ENCODE peak calls at places on chromosomes 6 and 20, in six cellular contexts. Z is hepatocyte, K is heart left ventricle, E is right lobe of liver, G is natural killer cell, C is B cell. I is an unnamed sample.

GRCh38 chr6:125797934-125798444 is 7.2 kb downstream of the NCOA7 start:
- DNase-seq in Z (no peak), K (no peak), E (no peak), G (no peak), C (no peak), I (no peak)

GRCh38 chr6:22149081-22149480 is 147.8 kb downstream of the PRL start:
- DNase-seq in Z (no peak), K (no peak), E (no peak), G (no peak), C (no peak), I (no peak)

GRCh38 chr20:38838326-38838725 is 32.8 kb downstream of the PPP1R16B start:
- DNase-seq in Z (no peak), K (no peak), E (no peak), G (no peak), C (no peak), I (no peak)

GRCh38 chr6:137767931-137768690 is 98.9 kb upstream of the TNFAIP3 start:
- DNase-seq in Z (no peak), K (no peak), E (no peak), G (no peak), C (no peak), I (peak)

GRCh38 chr6:90216081-90216977 is 80.3 kb downstream of the BACH2 start:
- DNase-seq in Z (peak), K (no peak), E (no peak), G (no peak), C (peak), I (peak)

GRCh38 chr6:13471184-13471583 is 16.2 kb downstream of the GFOD1 start:
- DNase-seq in Z (no peak), K (no peak), E (no peak), G (no peak), C (no peak), I (no peak)

GRCh38 chr6:28683945-28684538 is 158.4 kb downstream of the GPX5 start:
- DNase-seq in Z (peak), K (no peak), E (no peak), G (no peak), C (no peak), I (peak)

GRCh38 chr6:18501313-18502013 is 114.3 kb downstream of the RNF144B start:
- DNase-seq in Z (no peak), K (peak), E (no peak), G (no peak), C (no peak), I (peak)

GRCh38 chr6:162887981-162888689 is 160.4 kb downstream of the PACRG start:
- DNase-seq in Z (no peak), K (peak), E (peak), G (no peak), C (no peak), I (no peak)

GRCh38 chr20:8082999-8083398 is 49.1 kb upstream of the PLCB1 start:
- DNase-seq in Z (peak), K (peak), E (no peak), G (no peak), C (no peak), I (peak)

GRCh38 chr6:100657678-100658330 is 193.1 kb upstream of the SIM1 start:
- DNase-seq in Z (peak), K (no peak), E (no peak), G (no peak), C (no peak), I (peak)

GRCh38 chr20:61556116-61556515 is 304.1 kb downstream of the CDH4 start:
- DNase-seq in Z (no peak), K (no peak), E (no peak), G (no peak), C (no peak), I (peak)

GRCh38 chr6:53862517-53863457 is 68.0 kb downstream of the LRRC1 start:
- DNase-seq in Z (no peak), K (no peak), E (no peak), G (no peak), C (no peak), I (peak)

GRCh38 chr6:46491201-46491788 is at the start of gene RCAN2:
- DNase-seq in Z (peak), K (peak), E (peak), G (peak), C (no peak), I (peak)

GRCh38 chr6:87899499-87900147 is 148.0 kb upstream of the SPACA1 start:
- DNase-seq in Z (no peak), K (no peak), E (peak), G (no peak), C (no peak), I (no peak)

GRCh38 chr6:108793449-108794134 is 54.6 kb upstream of the ARMC2 start:
- DNase-seq in Z (no peak), K (no peak), E (no peak), G (no peak), C (no peak), I (no peak)

GRCh38 chr6:38319259-38320255 is 320.2 kb downstream of the BTBD9 start:
- DNase-seq in Z (no peak), K (no peak), E (no peak), G (no peak), C (no peak), I (peak)

GRCh38 chr6:25652007-25652515 is at the start of gene SCGN:
- DNase-seq in Z (peak), K (peak), E (peak), G (no peak), C (no peak), I (peak)

GRCh38 chr6:135555550-135555949 is 58.0 kb upstream of the AHI1 start:
- DNase-seq in Z (no peak), K (no peak), E (no peak), G (no peak), C (peak), I (no peak)

GRCh38 chr6:159606786-159607185 is 86.3 kb downstream of the SOD2 start:
- DNase-seq in Z (no peak), K (no peak), E (no peak), G (no peak), C (no peak), I (no peak)

GRCh38 chr6:2110504-2110903 is 134.9 kb downstream of the GMDS start:
- DNase-seq in Z (no peak), K (no peak), E (no peak), G (no peak), C (no peak), I (peak)

GRCh38 chr6:144544266-144544830 is 259.2 kb downstream of the UTRN start:
- DNase-seq in Z (no peak), K (no peak), E (no peak), G (no peak), C (no peak), I (no peak)

GRCh38 chr6:75199856-75200255 is 6.0 kb downstream of the COL12A1 start:
- DNase-seq in Z (no peak), K (no peak), E (no peak), G (no peak), C (no peak), I (no peak)

GRCh38 chr6:110944681-110945151 is 13.8 kb upstream of the GTF3C6 start:
- DNase-seq in Z (no peak), K (no peak), E (no peak), G (no peak), C (no peak), I (peak)

GRCh38 chr6:113457156-113457555 is 400.0 kb upstream of the MARCKS start:
- DNase-seq in Z (peak), K (no peak), E (no peak), G (no peak), C (no peak), I (no peak)

GRCh38 chr6:155273438-155273837 is 9.6 kb downstream of the CLDN20 start:
- DNase-seq in Z (peak), K (no peak), E (no peak), G (no peak), C (no peak), I (peak)

GRCh38 chr6:38482466-38482865 is 157.3 kb downstream of the BTBD9 start:
- DNase-seq in Z (no peak), K (no peak), E (no peak), G (no peak), C (no peak), I (no peak)

GRCh38 chr20:13870349-13870748 is 85.5 kb downstream of the NDUFAF5 start:
- DNase-seq in Z (no peak), K (no peak), E (no peak), G (no peak), C (no peak), I (no peak)

GRCh38 chr20:12372557-12372956 is 454.9 kb downstream of the BTBD3 start:
- DNase-seq in Z (no peak), K (no peak), E (no peak), G (no peak), C (no peak), I (no peak)

GRCh38 chr6:103783344-103783743 is 1076.4 kb downstream of the HACE1 start:
- DNase-seq in Z (no peak), K (peak), E (no peak), G (no peak), C (no peak), I (peak)

GRCh38 chr6:123089223-123089622 is 93.2 kb downstream of the CLVS2 start:
- DNase-seq in Z (no peak), K (no peak), E (no peak), G (no peak), C (no peak), I (no peak)

GRCh38 chr20:50467618-50468373 is 42.4 kb upstream of the PTPN1 start:
- DNase-seq in Z (no peak), K (peak), E (peak), G (no peak), C (no peak), I (peak)

GRCh38 chr6:61134028-61134427 is 1152.0 kb downstream of the KHDRBS2 start:
- DNase-seq in Z (no peak), K (no peak), E (no peak), G (no peak), C (no peak), I (no peak)

GRCh38 chr20:55528482-55528881 is 476.8 kb downstream of the CBLN4 start:
- DNase-seq in Z (no peak), K (no peak), E (no peak), G (no peak), C (no peak), I (no peak)

GRCh38 chr6:34919651-34920050 is 30.6 kb downstream of the ANKS1A start:
- DNase-seq in Z (no peak), K (no peak), E (no peak), G (no peak), C (no peak), I (no peak)

GRCh38 chr6:159692303-159693127 is 526 bp downstream of the SOD2 start:
- DNase-seq in Z (peak), K (peak), E (peak), G (peak), C (peak), I (peak)

GRCh38 chr20:47274449-47275108 is 81.9 kb downstream of the ZMYND8 start:
- DNase-seq in Z (peak), K (no peak), E (no peak), G (no peak), C (no peak), I (peak)

GRCh38 chr6:18492957-18493356 is 105.8 kb downstream of the RNF144B start:
- DNase-seq in Z (no peak), K (no peak), E (no peak), G (no peak), C (no peak), I (no peak)

DNA sequence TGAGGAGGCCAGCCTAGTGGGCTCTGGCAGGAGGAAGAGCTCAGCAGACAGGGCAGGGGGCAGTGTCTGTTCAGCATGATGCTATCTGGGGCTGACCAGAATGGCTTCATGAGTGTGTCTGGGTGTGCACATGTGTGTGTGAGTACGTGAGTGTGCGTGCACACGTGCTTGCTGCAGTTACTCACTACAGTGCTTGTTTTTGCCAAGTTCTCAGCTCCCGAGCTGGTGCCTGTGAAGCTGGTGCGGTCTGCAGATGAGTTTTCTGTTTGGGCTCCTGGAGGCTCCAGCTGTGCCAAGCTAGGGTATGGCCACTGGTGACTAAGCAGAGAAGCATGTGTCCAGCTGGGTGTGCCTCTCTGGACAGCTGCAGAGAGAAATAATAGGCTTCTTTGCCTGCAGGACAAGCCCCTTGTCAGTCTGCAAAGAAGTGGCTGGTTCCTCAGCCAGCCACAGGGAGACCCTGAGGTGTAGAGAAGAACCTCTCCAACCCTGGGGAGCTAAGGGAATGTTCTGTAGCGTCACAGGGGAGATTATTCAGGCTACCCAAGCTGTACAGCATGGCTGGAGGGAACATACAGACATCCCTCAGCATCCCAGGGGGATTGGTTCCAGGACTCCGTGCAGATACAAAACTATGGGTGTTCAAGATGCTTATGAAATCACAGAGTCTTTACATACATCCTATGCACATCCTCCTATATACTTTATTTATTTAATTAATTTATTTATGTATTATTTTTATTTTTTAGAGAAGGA is 40.2 kb upstream of the FAM50B start:
- DNase-seq in Z (peak), K (peak), E (no peak), G (no peak), C (no peak), I (peak)
- TF ChIP-seq CTCF in Z (no peak), K (no peak), E (no peak), G (no peak), C (no peak), I (no peak)

GRCh38 chr20:957544-957943 is 41.4 kb upstream of the ANGPT4 start:
- DNase-seq in Z (no peak), K (no peak), E (no peak), G (no peak), C (no peak), I (no peak)
- TF ChIP-seq CTCF in Z (no peak), K (no peak), E (no peak), G (no peak), C (no peak), I (peak)

GRCh38 chr6:167703781-167704180 is 122.9 kb upstream of the AFDN start:
- DNase-seq in Z (no peak), K (no peak), E (no peak), G (no peak), C (no peak), I (no peak)

GRCh38 chr6:167705211-167705750 is 121.4 kb upstream of the AFDN start:
- DNase-seq in Z (no peak), K (no peak), E (peak), G (no peak), C (no peak), I (no peak)

GRCh38 chr6:167704396-167704801 is 122.3 kb upstream of the AFDN start:
- DNase-seq in Z (no peak), K (no peak), E (no peak), G (no peak), C (no peak), I (peak)

GRCh38 chr6:167702241-167702827 is 124.4 kb upstream of the AFDN start:
- DNase-seq in Z (no peak), K (no peak), E (peak), G (no peak), C (no peak), I (no peak)

GRCh38 chr6:167703347-167703746 is 123.4 kb upstream of the AFDN start:
- DNase-seq in Z (no peak), K (no peak), E (peak), G (no peak), C (no peak), I (no peak)
- TF ChIP-seq CTCF in Z (no peak), K (no peak), E (no peak), G (no peak), C (no peak), I (no peak)

DNA sequence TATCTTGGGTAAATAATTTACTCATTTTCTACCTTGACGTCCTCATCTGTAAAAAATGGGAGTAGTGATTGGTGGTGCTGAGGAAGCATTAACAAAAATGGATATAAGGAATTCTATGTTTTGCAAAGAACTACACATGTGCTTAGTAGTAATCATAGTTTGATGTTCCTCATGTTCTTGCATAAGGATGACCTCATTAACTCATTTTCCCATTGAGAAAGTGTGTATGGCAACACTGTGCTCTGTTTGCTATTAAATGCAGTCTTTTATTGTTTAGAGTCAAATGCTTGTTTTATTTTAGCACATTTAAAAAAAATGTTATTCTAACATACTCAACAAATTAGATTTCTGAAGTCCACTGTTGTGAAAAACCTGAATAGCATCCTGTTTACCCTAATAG is 211.2 kb upstream of the RSPO3 start:
- DNase-seq in Z (no peak), K (no peak), E (no peak), G (no peak), C (no peak), I (no peak)
- TF ChIP-seq CTCF in Z (no peak), K (no peak), E (no peak), G (no peak), C (no peak), I (no peak)

GRCh38 chr20:3330046-3330741 is 77.3 kb downstream of the DNAAF9 start:
- DNase-seq in Z (no peak), K (no peak), E (no peak), G (no peak), C (no peak), I (peak)
- TF ChIP-seq CTCF in Z (no peak), K (no peak), E (no peak), G (no peak), C (no peak), I (no peak)

DNA sequence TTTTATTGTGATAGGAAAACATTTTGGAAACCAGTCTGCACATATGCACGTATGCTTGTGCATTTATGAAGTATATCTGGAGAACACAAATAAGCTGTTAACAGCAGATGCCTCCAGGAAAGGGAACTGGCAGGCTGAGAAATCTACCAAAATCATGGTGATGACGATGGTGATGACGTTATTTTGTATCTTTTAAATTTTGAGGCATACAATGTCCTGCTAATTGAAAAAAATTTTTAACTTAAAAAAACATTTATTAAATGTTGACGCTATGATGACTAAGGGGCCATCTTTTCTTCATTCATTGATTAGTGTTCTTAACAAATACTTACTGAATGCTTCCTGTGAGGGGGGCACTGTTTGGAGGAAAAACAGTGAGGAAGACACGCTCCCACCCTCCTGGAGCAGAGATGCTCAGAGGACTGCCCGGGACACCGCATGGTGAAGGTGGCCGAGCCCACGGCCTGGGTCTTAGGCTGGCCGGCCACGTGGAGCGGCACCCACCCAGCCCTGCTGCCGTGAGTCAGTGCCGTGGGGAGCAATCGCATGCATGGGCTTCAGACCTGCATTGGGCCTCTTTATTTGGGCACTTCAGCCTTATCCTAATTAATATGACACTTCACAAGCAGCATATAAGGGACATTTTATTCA is 15.9 kb upstream of the ENTPD6 start:
- DNase-seq in Z (no peak), K (no peak), E (no peak), G (no peak), C (no peak), I (no peak)
- TF ChIP-seq CTCF in Z (no peak), K (no peak), E (no peak), G (no peak), C (no peak), I (no peak)

DNA sequence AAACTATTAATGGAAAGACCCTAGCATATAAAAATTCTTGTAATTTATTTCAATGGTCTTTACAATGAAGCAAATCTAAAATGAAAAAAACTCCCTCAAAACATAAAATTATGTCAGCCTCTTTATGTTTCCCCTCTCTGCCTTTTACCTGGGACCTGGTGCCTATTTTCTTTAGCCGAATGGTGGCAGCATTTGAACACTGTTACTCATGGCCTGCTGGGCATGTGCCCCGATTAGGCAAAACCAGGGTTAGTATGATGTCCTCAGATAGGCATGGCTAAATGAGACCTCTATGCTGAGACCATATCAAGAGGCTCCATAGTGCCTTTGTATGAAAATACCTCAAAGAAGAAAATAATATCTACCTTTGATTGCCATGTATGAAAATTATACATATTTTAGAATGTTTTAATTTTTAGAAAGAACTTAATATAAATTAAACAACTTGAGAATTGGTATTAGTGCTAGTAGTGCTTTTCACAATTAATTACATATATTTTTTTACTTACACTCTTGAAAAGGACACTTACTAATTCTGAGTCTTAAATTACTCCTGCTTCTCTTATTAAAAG is 22.5 kb upstream of the C6orf58 start:
- DNase-seq in Z (peak), K (no peak), E (no peak), G (no peak), C (no peak), I (peak)
- TF ChIP-seq CTCF in Z (peak), K (no peak), E (peak), G (no peak), C (no peak), I (peak)

DNA sequence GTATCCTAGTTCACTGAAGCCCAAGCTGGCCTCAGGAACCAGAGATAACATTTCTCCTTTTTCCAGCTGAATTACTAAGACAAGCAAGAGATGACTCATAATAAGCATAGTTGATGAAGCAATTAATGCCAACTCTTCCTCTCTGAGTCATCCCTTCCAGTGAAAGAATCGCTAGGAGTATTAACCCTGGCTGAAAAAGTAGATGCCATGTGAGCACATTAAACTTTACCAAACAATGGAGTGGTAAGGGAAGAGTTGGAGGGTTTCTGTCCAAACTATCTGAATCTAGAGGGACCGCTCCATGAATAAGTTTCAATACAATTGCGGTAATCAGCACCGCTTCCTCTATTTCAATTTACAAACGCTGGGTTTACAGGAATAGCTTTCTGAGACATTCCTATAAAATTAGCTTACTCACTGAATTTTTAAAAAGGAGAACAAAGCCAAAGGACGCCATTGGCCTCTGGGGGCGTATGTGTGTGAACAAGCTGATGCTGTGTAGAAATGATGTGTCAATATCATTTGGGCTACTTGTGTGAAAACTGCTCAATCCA is 48.3 kb downstream of the ATXN1 start:
- DNase-seq in Z (peak), K (peak), E (no peak), G (no peak), C (no peak), I (peak)
- TF ChIP-seq CTCF in Z (peak), K (peak), E (peak), G (no peak), C (peak), I (no peak)

GRCh38 chr6:872570-873125 is 179.7 kb upstream of the EXOC2 start:
- DNase-seq in Z (no peak), K (no peak), E (no peak), G (no peak), C (no peak), I (no peak)
- TF ChIP-seq CTCF in Z (no peak), K (no peak), E (no peak), G (no peak), C (no peak), I (no peak)